ENCODE peak calls at places on chromosomes 4 and X, in ten cellular contexts. Q is fibroblast of pulmonary artery, B is AG09309, M is AG10803, L is hypothalamus, C is amygdala, Y is epithelial cell of prostate, K is lung, E is AG04450, A is MV-4-11. R is an unnamed sample.

GRCh38 chr4:119142837-119143236 is 7.2 kb downstream of the MYOZ2 start:
- DNase-seq in Q (no peak), B (no peak), M (no peak), L (no peak), C (no peak), Y (no peak), K (no peak), E (no peak), A (no peak), R (no peak)

GRCh38 chr4:151940290-151940689 is 179.5 kb upstream of the GATB start:
- DNase-seq in Q (no peak), B (no peak), M (no peak), L (no peak), C (no peak), Y (no peak), K (no peak), E (no peak), A (no peak), R (no peak)

GRCh38 chr4:7287918-7288280 is 95.6 kb downstream of the SORCS2 start:
- DNase-seq in Q (no peak), B (no peak), M (no peak), L (no peak), C (no peak), Y (no peak), K (no peak), E (no peak), A (no peak), R (no peak)

GRCh38 chr4:185774076-185774731 is 37.8 kb downstream of the SORBS2 start:
- DNase-seq in Q (no peak), B (no peak), M (no peak), L (no peak), C (no peak), Y (no peak), K (no peak), E (no peak), A (no peak), R (no peak)

GRCh38 chrX:67050760-67051159 is 411.9 kb upstream of the EDA2R start:
- DNase-seq in Q (no peak), B (no peak), M (no peak), L (no peak), C (no peak), Y (no peak), K (no peak), E (no peak), A (no peak), R (no peak)

GRCh38 chrX:95703696-95704095 is 980.9 kb upstream of the DIAPH2 start:
- DNase-seq in Q (peak; percentile 3), B (no peak), M (no peak), L (no peak), C (no peak), Y (no peak), K (no peak), E (peak; percentile 2), A (no peak), R (no peak)

GRCh38 chr4:139550724-139551429 is 5.1 kb downstream of the SETD7 start:
- DNase-seq in Q (peak; percentile 51), B (no peak), M (no peak), L (no peak), C (no peak), Y (no peak), K (no peak), E (no peak), A (no peak), R (no peak)

GRCh38 chrX:38275615-38276014 is 51.7 kb downstream of the RPGR start:
- DNase-seq in Q (peak; percentile 88), B (peak; percentile 49), M (peak; percentile 87), L (no peak), C (no peak), Y (peak; percentile 31), K (no peak), E (peak; percentile 50), A (peak; percentile 78), R (no peak)

GRCh38 chr4:55820260-55820659 is 670 bp downstream of the EXOC1L start:
- DNase-seq in Q (no peak), B (no peak), M (no peak), L (no peak), C (no peak), Y (no peak), K (no peak), E (no peak), A (no peak), R (no peak)

GRCh38 chr4:81682492-81682891 is 210.8 kb upstream of the RASGEF1B start:
- DNase-seq in Q (no peak), B (no peak), M (no peak), L (no peak), C (no peak), Y (no peak), K (no peak), E (no peak), A (no peak), R (no peak)

GRCh38 chr4:1187182-1187581 is 14.8 kb upstream of the SPON2 start:
- DNase-seq in Q (no peak), B (no peak), M (no peak), L (no peak), C (no peak), Y (no peak), K (no peak), E (no peak), A (peak; percentile 25), R (no peak)

GRCh38 chrX:135384161-135384836 is 37.4 kb upstream of the SMIM10L2A start:
- DNase-seq in Q (no peak), B (no peak), M (no peak), L (no peak), C (no peak), Y (no peak), K (no peak), E (no peak), A (no peak), R (no peak)

GRCh38 chr4:16969696-16970135 is 71.3 kb upstream of the LDB2 start:
- DNase-seq in Q (peak; percentile 83), B (no peak), M (peak; percentile 64), L (no peak), C (no peak), Y (no peak), K (no peak), E (peak; percentile 36), A (no peak), R (no peak)

GRCh38 chr4:118280501-118281218 is 72.1 kb downstream of the PRSS12 start:
- DNase-seq in Q (peak; percentile 81), B (peak; percentile 52), M (peak; percentile 73), L (no peak), C (no peak), Y (no peak), K (peak; percentile 68), E (peak; percentile 48), A (peak; percentile 61), R (peak; percentile 71)

GRCh38 chrX:154013614-154014360 is 5.9 kb downstream of the IRAK1 start:
- DNase-seq in Q (peak; percentile 36), B (no peak), M (no peak), L (no peak), C (no peak), Y (no peak), K (no peak), E (no peak), A (peak; percentile 28), R (no peak)

GRCh38 chr4:172683016-172683415 is 485.6 kb upstream of the GALNT7 start:
- DNase-seq in Q (no peak), B (no peak), M (no peak), L (no peak), C (no peak), Y (no peak), K (no peak), E (no peak), A (no peak), R (no peak)

GRCh38 chrX:30900227-30900626 is 11.2 kb upstream of the TAB3 start:
- DNase-seq in Q (no peak), B (no peak), M (peak; percentile 55), L (no peak), C (no peak), Y (no peak), K (no peak), E (no peak), A (no peak), R (no peak)

GRCh38 chrX:9566150-9566621 is 101.3 kb downstream of the TBL1X start:
- DNase-seq in Q (peak; percentile 80), B (peak; percentile 34), M (peak; percentile 87), L (peak; percentile 1), C (no peak), Y (peak; percentile 27), K (no peak), E (peak; percentile 45), A (peak; percentile 43), R (peak; percentile 34)

GRCh38 chr4:132866616-132867015 is 282.5 kb upstream of the PCDH10 start:
- DNase-seq in Q (no peak), B (no peak), M (no peak), L (no peak), C (no peak), Y (no peak), K (no peak), E (no peak), A (no peak), R (no peak)

GRCh38 chrX:52574416-52575275 is 57.8 kb upstream of the XAGE1B start:
- DNase-seq in Q (peak; percentile 68), B (peak; percentile 24), M (peak; percentile 67), L (no peak), C (no peak), Y (no peak), K (peak; percentile 32), E (peak; percentile 1), A (peak; percentile 23), R (peak; percentile 8)

GRCh38 chr4:174066806-174067205 is 216.7 kb downstream of the FBXO8 start:
- DNase-seq in Q (no peak), B (no peak), M (no peak), L (no peak), C (no peak), Y (no peak), K (no peak), E (no peak), A (no peak), R (no peak)

GRCh38 chr4:183390374-183390773 is 54.1 kb upstream of the CDKN2AIP start:
- DNase-seq in Q (no peak), B (no peak), M (no peak), L (no peak), C (no peak), Y (no peak), K (no peak), E (no peak), A (no peak), R (no peak)

GRCh38 chr4:88352062-88352461 is 26.6 kb upstream of the HERC6 start:
- DNase-seq in Q (peak; percentile 46), B (peak; percentile 64), M (peak; percentile 83), L (no peak), C (no peak), Y (no peak), K (no peak), E (no peak), A (no peak), R (peak; percentile 14)

GRCh38 chr4:1247811-1248261 is 1.1 kb downstream of the CTBP1 start:
- DNase-seq in Q (peak; percentile 24), B (no peak), M (no peak), L (no peak), C (no peak), Y (no peak), K (no peak), E (no peak), A (no peak), R (peak; percentile 15)

GRCh38 chr4:84028340-84028739 is 470.8 kb downstream of the NKX6-1 start:
- DNase-seq in Q (no peak), B (no peak), M (no peak), L (no peak), C (no peak), Y (no peak), K (no peak), E (no peak), A (no peak), R (no peak)

GRCh38 chr4:25425361-25425760 is 48.3 kb downstream of the ANAPC4 start:
- DNase-seq in Q (peak; percentile 54), B (no peak), M (no peak), L (no peak), C (no peak), Y (no peak), K (no peak), E (no peak), A (no peak), R (no peak)

GRCh38 chrX:151268836-151269235 is 92.5 kb downstream of the GPR50 start:
- DNase-seq in Q (no peak), B (no peak), M (no peak), L (no peak), C (no peak), Y (no peak), K (no peak), E (no peak), A (no peak), R (no peak)

GRCh38 chr4:114613579-114613978 is 15.0 kb downstream of the UGT8 start:
- DNase-seq in Q (no peak), B (no peak), M (no peak), L (no peak), C (no peak), Y (no peak), K (no peak), E (no peak), A (no peak), R (no peak)

R was measured in prostate gland.